ENCODE peak calls at places on chromosome 19, in ten cellular contexts. V, X, D, L, F, R, A, G, K and J are unnamed samples.
A peak's percentile ranks its signal among the peaks of the same experiment; 100 is the strongest.

GRCh38 chr19:4559569-4559968 is at the start of gene SEMA6B:
- DNase-seq in G (no peak), V (peak; percentile 55), R (no peak), A (no peak), F (no peak), D (no peak), X (no peak), K (no peak), L (no peak), J (no peak)

GRCh38 chr19:38213911-38214625 is 10.0 kb downstream of the DPF1 start:
- DNase-seq in K (peak; percentile 64), G (no peak), L (no peak), D (peak; percentile 70), F (no peak), V (no peak), X (peak; percentile 41), A (peak; percentile 91), R (peak; percentile 62), J (no peak)

GRCh38 chr19:44050740-44051653 is 839 bp upstream of the ZNF223 start:
- DNase-seq in F (no peak), L (no peak), K (no peak), G (no peak), X (peak; percentile 21), V (no peak), A (peak; percentile 2), R (no peak), D (peak; percentile 11), J (no peak)

GRCh38 chr19:1221141-1221903 is 15.7 kb downstream of the STK11 start:
- DNase-seq in X (no peak), V (peak; percentile 79), F (peak; percentile 61), D (no peak), L (no peak), A (peak; percentile 40), K (no peak), R (no peak), G (no peak), J (peak; percentile 84)

GRCh38 chr19:15279326-15279904 is 47.2 kb upstream of the EPHX3 start:
- DNase-seq in R (no peak), K (no peak), A (no peak), F (no peak), G (no peak), V (no peak), X (no peak), D (no peak), L (no peak), J (no peak)

GRCh38 chr19:18308948-18309325 is 13.9 kb downstream of the LSM4 start:
- DNase-seq in F (no peak), G (no peak), L (no peak), V (no peak), K (no peak), R (no peak), D (no peak), X (no peak), A (no peak), J (no peak)

GRCh38 chr19:18697680-18698079 is 14.2 kb downstream of the CRTC1 start:
- DNase-seq in G (no peak), R (no peak), A (no peak), D (no peak), L (no peak), F (no peak), X (no peak), V (peak; percentile 27), K (no peak), J (no peak)

GRCh38 chr19:32498641-32499200 is 82.3 kb upstream of the PDCD5 start:
- DNase-seq in G (no peak), L (no peak), V (no peak), D (no peak), F (no peak), R (no peak), A (peak; percentile 2), K (peak; percentile 32), X (no peak), J (no peak)